ENCODE peak calls at places on chromosomes 13 and 19, in five cellular contexts. W is SK-N-SH, V is left ventricle myocardium inferior, B is AG09309, Y is fibroblast of lung. L is an unnamed sample.

GRCh38 chr13:30866692-30867669 is 39.1 kb upstream of the MEDAG start:
- DNase-seq in W (peak), V (no peak), B (no peak), Y (no peak), L (no peak)

GRCh38 chr19:57302020-57302465 is 18.2 kb upstream of the ZNF543 start:
- DNase-seq in W (no peak), V (no peak), B (peak), Y (peak), L (peak)

GRCh38 chr19:19256072-19256969 is 16.8 kb downstream of the TM6SF2 start:
- DNase-seq in W (peak), V (no peak), B (no peak), Y (no peak), L (no peak)

GRCh38 chr19:2188708-2189385 is 25.1 kb downstream of the DOT1L start:
- DNase-seq in W (no peak), V (no peak), B (no peak), Y (no peak), L (no peak)

GRCh38 chr13:106337096-106337495 is 198.4 kb downstream of the EFNB2 start:
- DNase-seq in W (no peak), V (no peak), B (no peak), Y (peak), L (peak)

GRCh38 chr13:113458218-113459065 is 5.2 kb upstream of the ADPRHL1 start:
- DNase-seq in W (peak), V (no peak), B (no peak), Y (peak), L (no peak)

GRCh38 chr13:24161980-24162517 is 1.5 kb downstream of the SPATA13 start:
- DNase-seq in W (no peak), V (no peak), B (no peak), Y (no peak), L (no peak)

GRCh38 chr19:5024282-5024681 is 55.4 kb downstream of the KDM4B start:
- DNase-seq in W (no peak), V (no peak), B (no peak), Y (no peak), L (peak)

GRCh38 chr19:47037766-47038165 is 10.7 kb downstream of the TMEM160 start:
- DNase-seq in W (peak), V (no peak), B (no peak), Y (no peak), L (no peak)

GRCh38 chr13:110407531-110407930 is 100.4 kb downstream of the COL4A2 start:
- DNase-seq in W (no peak), V (no peak), B (no peak), Y (no peak), L (no peak)

GRCh38 chr13:32932376-32932775 is 83.8 kb upstream of the KL start:
- DNase-seq in W (no peak), V (no peak), B (peak), Y (no peak), L (no peak)

GRCh38 chr13:42047561-42048322 is 706 bp upstream of the DGKH start:
- DNase-seq in W (peak), V (peak), B (no peak), Y (peak), L (no peak)

GRCh38 chr13:45833663-45834062 is 17.9 kb downstream of the SIAH3 start:
- DNase-seq in W (no peak), V (peak), B (peak), Y (peak), L (peak)

GRCh38 chr19:46466536-46467199 is 4.7 kb downstream of the PNMA8A start:
- DNase-seq in W (no peak), V (peak), B (no peak), Y (peak), L (peak)

GRCh38 chr19:37333457-37333856 is 37.4 kb upstream of the ZNF527 start:
- DNase-seq in W (no peak), V (no peak), B (no peak), Y (peak), L (no peak)

GRCh38 chr19:4712771-4713170 is 10.9 kb downstream of the DPP9 start:
- DNase-seq in W (peak), V (peak), B (no peak), Y (no peak), L (no peak)

GRCh38 chr13:101116826-101117225 is 299.5 kb downstream of the NALCN start:
- DNase-seq in W (no peak), V (no peak), B (no peak), Y (no peak), L (no peak)

GRCh38 chr13:73034901-73035300 is 23.9 kb upstream of the KLF5 start:
- DNase-seq in W (no peak), V (no peak), B (no peak), Y (no peak), L (no peak)

DNA sequence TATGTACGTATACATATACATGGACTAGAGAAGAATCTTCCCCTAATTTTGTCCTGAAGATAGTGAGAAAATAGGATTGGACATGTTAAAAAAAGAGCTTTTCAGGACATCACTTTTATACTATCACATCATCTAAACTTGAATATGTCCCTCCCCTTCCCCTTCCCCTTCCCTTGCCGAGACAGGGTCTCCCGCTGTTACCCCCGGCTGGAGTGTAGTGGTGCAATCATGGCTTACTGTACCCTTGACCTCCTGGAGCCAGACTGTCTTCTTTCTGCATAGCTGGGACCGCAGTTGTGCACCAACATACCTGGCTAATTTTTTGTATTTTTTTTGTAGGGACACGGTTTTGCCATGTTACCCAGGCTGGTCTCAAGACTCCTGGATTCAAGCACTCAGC is 6.6 kb downstream of the HNRNPM start:
- DNase-seq in W (no peak), V (no peak), B (no peak), Y (no peak), L (no peak)
- H3K4me3 ChIP-seq in W (no peak), V (no peak), B (no peak), Y (no peak), L (no peak)

DNA sequence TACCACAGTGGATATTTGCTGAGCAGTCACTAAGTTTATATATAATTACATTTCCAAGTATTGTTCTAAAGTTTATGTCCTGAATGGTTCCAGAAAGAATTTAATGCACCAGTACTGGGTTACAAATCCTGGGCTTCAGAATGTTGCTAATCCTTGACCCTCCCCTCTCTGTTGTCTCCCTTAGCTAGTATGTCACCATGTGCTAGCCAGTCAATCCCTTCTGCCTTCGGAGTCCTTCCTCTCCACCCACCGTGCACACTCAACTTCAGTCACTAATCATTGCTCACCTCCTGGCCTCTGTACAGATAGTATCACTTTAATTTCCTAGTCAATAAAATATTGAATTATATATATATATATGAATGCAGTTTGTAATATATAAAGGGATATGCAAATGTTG is 7.5 kb downstream of the FAM124A start:
- DNase-seq in W (no peak), V (no peak), B (no peak), Y (no peak), L (no peak)
- H3K4me3 ChIP-seq in W (no peak), V (peak), B (no peak), Y (no peak), L (no peak)

DNA sequence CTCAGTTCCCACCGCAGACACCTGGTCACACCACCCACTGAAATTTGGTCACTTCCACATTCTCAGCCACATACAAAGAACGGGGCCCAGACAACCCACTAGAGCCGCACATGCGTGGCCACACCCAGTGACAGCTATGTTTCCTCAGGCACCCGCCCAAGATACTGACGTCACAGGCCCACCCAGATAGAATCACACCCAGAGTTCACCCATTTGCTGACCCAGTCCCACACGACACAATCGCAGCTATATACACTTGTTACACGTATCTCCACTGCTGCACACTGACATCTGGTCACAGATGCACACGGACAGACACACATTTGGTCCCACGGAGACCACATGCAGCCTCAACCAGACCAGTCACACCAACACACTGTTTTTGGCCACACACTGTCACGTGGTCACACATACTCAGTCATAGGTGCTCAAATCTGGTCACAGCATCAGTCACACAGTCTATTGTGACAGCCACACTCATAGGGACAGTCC is 2.9 kb downstream of the NUMBL start:
- DNase-seq in W (no peak), V (peak), B (no peak), Y (peak), L (peak)
- H3K4me3 ChIP-seq in W (no peak), V (peak), B (no peak), Y (peak), L (peak)

DNA sequence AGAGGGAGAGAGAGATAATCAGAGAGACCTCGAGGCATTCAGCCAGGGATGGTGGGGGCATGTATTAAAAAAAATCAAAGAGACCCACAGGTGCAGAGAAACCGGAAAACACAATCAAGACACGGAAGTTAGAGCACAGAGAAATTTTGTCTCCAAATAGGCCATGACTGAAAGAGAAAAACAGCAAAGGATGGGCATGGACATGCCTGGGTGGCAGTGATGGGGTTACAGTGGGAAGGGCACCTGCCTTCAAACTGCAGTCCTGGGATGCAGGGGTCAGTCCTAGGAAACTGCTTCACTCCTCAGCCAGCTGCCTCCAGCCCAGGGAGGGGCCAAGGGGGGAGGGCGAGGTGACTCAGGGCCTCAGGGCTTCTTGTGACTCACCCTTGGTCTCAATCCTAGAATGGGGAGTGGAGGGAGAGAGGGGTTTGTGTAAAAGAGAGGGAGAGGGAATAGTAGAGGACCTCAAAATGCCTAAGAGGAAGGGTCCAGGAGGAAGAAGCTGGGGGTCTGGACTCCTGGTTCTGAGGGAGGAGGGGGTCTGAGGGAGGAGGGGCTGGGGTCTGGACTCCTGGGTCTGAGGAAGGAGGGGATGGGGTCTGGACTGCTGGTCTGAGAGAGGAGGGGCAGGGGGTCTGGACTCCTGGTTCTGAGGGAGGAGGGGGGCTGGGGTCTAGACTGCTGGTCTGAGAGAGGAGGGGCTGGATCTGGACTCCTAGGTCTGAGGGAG is 3.6 kb upstream of the KCNN4 start:
- DNase-seq in W (no peak), V (no peak), B (peak), Y (peak), L (peak)
- H3K4me3 ChIP-seq in W (no peak), V (no peak), B (no peak), Y (no peak), L (no peak)

DNA sequence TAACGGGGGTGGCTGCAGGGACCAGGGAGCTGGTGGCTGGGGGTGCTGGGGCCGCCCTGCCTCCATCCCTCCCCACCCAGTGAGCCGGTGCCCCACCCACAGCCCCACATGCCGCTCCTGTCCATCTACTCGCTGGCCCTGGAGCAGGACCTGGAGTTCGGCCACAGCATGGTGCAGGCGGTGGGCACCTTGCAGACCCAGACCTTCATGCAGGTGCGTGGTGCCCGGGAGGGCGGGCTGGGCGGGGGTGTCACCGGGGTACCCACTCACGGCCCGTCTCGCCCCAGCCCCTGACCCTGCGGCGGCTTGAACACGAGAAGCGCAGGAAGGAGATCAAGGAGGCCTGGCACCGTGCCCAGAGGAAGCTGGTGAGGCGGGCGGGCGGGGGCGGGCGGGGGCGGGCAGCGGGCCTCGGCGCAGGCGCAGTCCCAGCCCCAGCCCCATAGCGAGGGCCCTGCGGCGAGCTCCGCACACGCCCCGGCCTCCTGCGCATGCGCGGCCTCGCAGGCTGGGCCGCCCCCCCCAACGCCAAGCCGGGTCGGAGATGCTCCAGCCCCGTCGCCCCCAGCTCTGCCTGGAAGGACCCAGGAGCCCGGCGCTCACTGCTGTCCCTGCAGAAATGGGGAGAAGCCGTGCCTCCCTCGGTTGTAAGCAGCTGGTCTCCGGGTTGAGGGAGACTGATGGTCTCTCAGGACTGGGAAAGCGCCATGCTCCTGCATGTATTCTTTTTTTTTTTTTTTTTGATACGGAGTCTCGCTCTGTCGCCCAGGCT is 7.7 kb downstream of the ARHGAP45 start:
- DNase-seq in W (peak), V (peak), B (no peak), Y (no peak), L (no peak)
- H3K4me3 ChIP-seq in W (peak), V (peak), B (no peak), Y (no peak), L (no peak)

GRCh38 chr13:64793131-64793530 is 2437.0 kb downstream of the PCDH9 start:
- DNase-seq in W (no peak), V (no peak), B (no peak), Y (no peak), L (no peak)

GRCh38 chr13:64793592-64793991 is 2436.5 kb downstream of the PCDH9 start:
- DNase-seq in W (no peak), V (no peak), B (no peak), Y (no peak), L (no peak)

GRCh38 chr13:64791373-64791772 is 2438.8 kb downstream of the PCDH9 start:
- DNase-seq in W (no peak), V (no peak), B (no peak), Y (no peak), L (no peak)
- H3K4me3 ChIP-seq in W (no peak), V (no peak), B (no peak), Y (no peak), L (no peak)

GRCh38 chr19:41994521-41994971 is 516 bp upstream of the ATP1A3 start:
- DNase-seq in W (peak), V (no peak), B (no peak), Y (no peak), L (no peak)
- H3K4me3 ChIP-seq in W (no peak), V (peak), B (no peak), Y (no peak), L (peak)